ENCODE peak calls at places on chromosome 16, in ten cellular contexts. B is mucosa of descending colon, I is GM12864, V is neural progenitor cell, A is HFF-Myc, Z is kidney, S is heart right ventricle, M is tibial nerve, C is IMR-90, D is transverse colon. K is an unnamed sample.

GRCh38 chr16:58579587-58579986 is 50.0 kb downstream of the CNOT1 start:
- DNase-seq in M (no peak), V (no peak), Z (no peak), S (no peak), D (no peak), C (no peak), A (no peak), B (no peak), I (no peak), K (no peak)

GRCh38 chr16:57209780-57210179 is 23.7 kb downstream of the RSPRY1 start:
- DNase-seq in C (no peak), B (no peak), I (no peak), A (no peak), Z (no peak), M (no peak), S (no peak), V (no peak), D (no peak), K (no peak)

GRCh38 chr16:57689772-57690558 is 4.6 kb upstream of the DRC7 start:
- DNase-seq in M (no peak), B (no peak), S (no peak), A (no peak), V (no peak), Z (no peak), C (no peak), I (peak; percentile 40), D (no peak), K (no peak)

GRCh38 chr16:9526791-9527190 is 435.3 kb downstream of the HAPSTR1 start:
- DNase-seq in M (no peak), I (no peak), Z (no peak), D (no peak), A (no peak), C (no peak), S (no peak), V (no peak), B (no peak), K (no peak)

GRCh38 chr16:30060354-30061194 is 5.0 kb upstream of the ALDOA start:
- DNase-seq in V (no peak), D (no peak), A (no peak), M (no peak), C (no peak), Z (no peak), I (no peak), S (peak; percentile 56), B (no peak), K (no peak)

GRCh38 chr16:89985219-89985618 is 34.0 kb downstream of the DBNDD1 start:
- DNase-seq in M (no peak), S (no peak), C (no peak), A (no peak), Z (no peak), I (no peak), B (no peak), D (no peak), V (no peak), K (no peak)

GRCh38 chr16:89729293-89729692 is 8.0 kb downstream of the ZNF276 start:
- DNase-seq in M (no peak), I (no peak), V (no peak), S (no peak), Z (no peak), A (no peak), D (no peak), C (no peak), B (no peak), K (no peak)

GRCh38 chr16:85417156-85417860 is 195.8 kb upstream of the GSE1 start:
- DNase-seq in S (no peak), M (no peak), V (no peak), Z (peak; percentile 50), C (no peak), I (no peak), B (peak; percentile 3), D (no peak), A (no peak), K (no peak)

GRCh38 chr16:53502331-53503269 is at the start of gene AKTIP:
- DNase-seq in D (peak; percentile 62), B (peak; percentile 81), V (peak; percentile 44), A (no peak), Z (peak; percentile 91), M (no peak), I (no peak), S (no peak), C (peak; percentile 52), K (peak; percentile 79)

GRCh38 chr16:70747703-70748631 is 53.0 kb downstream of the VAC14 start:
- DNase-seq in B (no peak), S (no peak), I (no peak), C (peak; percentile 16), Z (no peak), D (no peak), M (no peak), A (no peak), V (no peak), K (peak; percentile 29)

GRCh38 chr16:79601092-79601977 is 798 bp upstream of the MAF start:
- DNase-seq in D (peak; percentile 72), B (peak; percentile 69), I (no peak), A (no peak), Z (peak; percentile 88), S (peak; percentile 55), M (peak; percentile 41), C (no peak), V (peak; percentile 62), K (peak; percentile 27)

GRCh38 chr16:57972285-57972684 is 1.4 kb upstream of the CNGB1 start:
- DNase-seq in Z (no peak), A (no peak), D (no peak), B (no peak), M (no peak), S (no peak), I (no peak), V (no peak), C (no peak), K (no peak)

GRCh38 chr16:9090101-9090959 is 1.1 kb upstream of the HAPSTR1 start:
- DNase-seq in C (no peak), Z (peak; percentile 89), M (peak; percentile 18), I (no peak), D (peak; percentile 40), A (no peak), V (peak; percentile 80), B (peak; percentile 51), S (peak; percentile 54), K (no peak)

GRCh38 chr16:28188085-28188916 is 23.5 kb downstream of the XPO6 start:
- DNase-seq in S (no peak), C (peak; percentile 89), I (peak; percentile 78), Z (no peak), V (no peak), M (no peak), B (no peak), D (no peak), A (no peak), K (no peak)

GRCh38 chr16:12674096-12674495 is 129.6 kb downstream of the CPPED1 start:
- DNase-seq in D (no peak), S (no peak), B (no peak), C (peak; percentile 46), V (no peak), I (no peak), Z (no peak), M (no peak), A (no peak), K (no peak)

GRCh38 chr16:85611205-85611454 is 2.0 kb upstream of the GSE1 start:
- DNase-seq in D (no peak), I (no peak), V (peak; percentile 76), S (peak; percentile 42), Z (peak; percentile 89), C (no peak), A (no peak), B (no peak), M (no peak), K (no peak)

GRCh38 chr16:78524066-78524595 is 424.7 kb downstream of the WWOX start:
- DNase-seq in V (no peak), A (no peak), B (no peak), S (no peak), D (no peak), Z (no peak), M (no peak), C (no peak), I (no peak), K (peak; percentile 30)

GRCh38 chr16:67397812-67398545 is 4.7 kb upstream of the TPPP3 start:
- DNase-seq in C (no peak), I (no peak), A (no peak), D (no peak), S (no peak), B (no peak), M (no peak), V (no peak), Z (peak; percentile 84), K (peak; percentile 70)
- TF ChIP-seq CTCF in C (no peak), I (peak; percentile 50), A (no peak), D (no peak), S (no peak), B (no peak), M (no peak), V (no peak), Z (peak; percentile 18), K (peak; percentile 53)

GRCh38 chr16:86806181-86806837 is 228.0 kb downstream of the FOXL1 start:
- DNase-seq in D (no peak), B (no peak), A (no peak), Z (no peak), M (no peak), V (no peak), C (no peak), S (no peak), I (no peak), K (no peak)
- H3K4me3 ChIP-seq in D (no peak overlapping the region), B (no peak overlapping the region), A (no peak overlapping the region), Z (no peak overlapping the region), M (no peak overlapping the region), V (peak overlapping the region; percentile 16), C (no peak overlapping the region), S (no peak overlapping the region), I (no peak overlapping the region), K (no peak overlapping the region)

GRCh38 chr16:35431829-35432663 is 1972.6 kb downstream of the TP53TG3F start:
- DNase-seq in C (no peak), V (no peak), S (no peak), Z (no peak), A (no peak), M (no peak), D (no peak), B (no peak), I (no peak), K (peak; percentile 10)
- TF ChIP-seq CTCF in C (no peak), V (peak; percentile 42), S (peak; percentile 26), Z (peak; percentile 57), A (peak; percentile 45), M (no peak), D (no peak), B (no peak), I (peak; percentile 77), K (peak; percentile 46)

GRCh38 chr16:48451323-48451722 is 66.1 kb upstream of the SIAH1 start:
- DNase-seq in M (no peak), V (no peak), B (no peak), C (no peak), I (no peak), A (no peak), Z (no peak), D (no peak), S (no peak), K (no peak)

GRCh38 chr16:48448799-48449481 is 63.7 kb upstream of the SIAH1 start:
- DNase-seq in C (no peak), D (no peak), I (no peak), B (no peak), S (no peak), M (no peak), A (no peak), Z (no peak), V (no peak), K (no peak)

GRCh38 chr16:48452991-48453760 is 68.0 kb upstream of the SIAH1 start:
- DNase-seq in C (no peak), I (no peak), S (peak; percentile 50), V (no peak), D (no peak), Z (no peak), A (no peak), B (no peak), M (no peak), K (no peak)

GRCh38 chr16:48450367-48450766 is 65.2 kb upstream of the SIAH1 start:
- DNase-seq in M (no peak), S (no peak), B (no peak), C (peak; percentile 36), A (no peak), D (no peak), I (no peak), Z (no peak), V (no peak), K (no peak)

GRCh38 chr16:48454051-48454450 is 68.8 kb upstream of the SIAH1 start:
- DNase-seq in M (no peak), V (no peak), S (no peak), I (no peak), B (no peak), A (no peak), C (no peak), D (no peak), Z (no peak), K (no peak)
- H3K4me3 ChIP-seq in M (no peak overlapping the region), V (no peak overlapping the region), S (no peak overlapping the region), I (no peak overlapping the region), B (no peak overlapping the region), A (no peak overlapping the region), C (no peak overlapping the region), D (no peak overlapping the region), Z (no peak overlapping the region), K (no peak overlapping the region)

K was measured in epithelial cell of esophagus.